ENCODE peak calls at places on chromosomes 1 and 21, in four cellular contexts. S is mammary epithelial cell, Q is IMR-90, P is neural progenitor cell. K is an unnamed sample.
A peak's percentile ranks its signal among the peaks of the same experiment; 100 is the strongest.

GRCh38 chr1:156422602-156423091 is 53.6 kb downstream of the RHBG start:
- DNase-seq in P (no peak), S (peak; percentile 48), Q (no peak), K (no peak)

GRCh38 chr21:44013380-44014088 is 1.4 kb downstream of the TRAPPC10 start:
- DNase-seq in P (no peak), Q (peak; percentile 4), S (peak; percentile 35), K (no peak)

GRCh38 chr21:45010860-45011259 is 63.5 kb upstream of the ADARB1 start:
- DNase-seq in S (no peak), Q (no peak), P (no peak), K (no peak)

GRCh38 chr1:199545780-199546179 is 481.7 kb upstream of the NR5A2 start:
- DNase-seq in S (peak; percentile 30), Q (no peak), P (peak; percentile 14), K (peak; percentile 55)

GRCh38 chr1:232463226-232463625 is 166.7 kb downstream of the SIPA1L2 start:
- DNase-seq in P (no peak), Q (peak; percentile 61), S (no peak), K (no peak)

GRCh38 chr1:85089203-85089602 is 40.9 kb upstream of the MCOLN3 start:
- DNase-seq in S (no peak), Q (no peak), P (no peak), K (no peak)

GRCh38 chr1:25779387-25779786 is 20.6 kb upstream of the SELENON start:
- DNase-seq in S (no peak), P (no peak), Q (no peak), K (no peak)

GRCh38 chr1:204791453-204792366 is 79.0 kb upstream of the NFASC start:
- DNase-seq in P (peak; percentile 89), S (peak; percentile 14), Q (peak; percentile 35), K (peak; percentile 94)

GRCh38 chr1:242546849-242547724 is 22.6 kb upstream of the PLD5 start:
- DNase-seq in Q (no peak), S (peak; percentile 39), P (no peak), K (no peak)

GRCh38 chr21:41716756-41717155 is 50.1 kb downstream of the RIPK4 start:
- DNase-seq in S (no peak), P (no peak), Q (no peak), K (no peak)

DNA sequence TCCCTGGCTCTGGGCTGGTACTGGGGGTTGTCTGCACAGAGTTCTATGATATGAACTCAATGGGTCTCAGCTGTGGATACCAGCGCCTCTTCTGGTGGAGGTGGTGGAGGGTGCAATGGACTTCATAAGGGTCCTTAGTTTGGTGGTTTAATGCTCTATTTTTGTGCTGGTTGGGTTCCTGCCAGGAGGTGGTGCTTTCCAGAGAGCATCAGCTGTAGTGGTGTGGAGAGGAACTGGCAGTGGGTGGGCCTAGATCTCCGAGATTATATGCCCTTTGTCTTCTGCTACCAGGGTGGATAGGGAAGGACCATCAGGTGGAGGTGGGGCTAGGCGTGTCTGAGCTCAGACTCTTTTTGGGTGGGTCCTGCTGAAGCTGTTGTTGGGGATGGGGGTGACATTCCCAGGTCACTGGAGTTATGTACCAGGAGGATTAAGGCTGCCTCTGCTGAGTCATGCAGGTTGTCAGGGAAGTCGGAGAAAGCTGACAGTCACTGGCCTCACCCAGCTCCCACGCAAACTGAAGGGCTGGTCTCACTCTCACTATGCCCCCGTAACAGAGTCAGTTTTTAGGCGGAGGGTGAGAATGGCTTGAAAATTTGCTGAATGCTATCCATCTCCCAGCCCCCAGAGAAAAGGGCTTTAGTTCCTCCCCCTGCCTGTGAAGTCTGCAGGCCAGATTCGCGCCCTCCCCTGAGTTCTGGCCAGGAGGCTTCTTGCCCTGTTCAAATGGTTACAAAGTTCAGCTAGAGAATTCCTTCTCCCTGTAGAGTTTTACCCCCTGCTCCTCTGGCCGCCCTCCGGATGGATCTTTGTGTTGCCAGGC is 902.9 kb downstream of the LTN1 start:
- DNase-seq in Q (no peak), S (no peak), P (peak; percentile 3), K (no peak)
- H3K27ac ChIP-seq in Q (no peak overlapping the region), S (no peak overlapping the region), P (no peak overlapping the region), K (no peak overlapping the region)

GRCh38 chr1:228020686-228021525 is 14.1 kb downstream of the WNT3A start:
- DNase-seq in Q (no peak), S (no peak), P (no peak), K (no peak)

GRCh38 chr1:228021526-228022030 is 14.8 kb downstream of the WNT3A start:
- DNase-seq in S (no peak), Q (peak; percentile 11), P (no peak), K (no peak)

GRCh38 chr1:228018961-228019721 is 12.3 kb downstream of the WNT3A start:
- DNase-seq in P (no peak), Q (no peak), S (no peak), K (no peak)

GRCh38 chr1:228022571-228023293 is 15.9 kb downstream of the WNT3A start:
- DNase-seq in S (no peak), Q (no peak), P (no peak), K (no peak)

DNA sequence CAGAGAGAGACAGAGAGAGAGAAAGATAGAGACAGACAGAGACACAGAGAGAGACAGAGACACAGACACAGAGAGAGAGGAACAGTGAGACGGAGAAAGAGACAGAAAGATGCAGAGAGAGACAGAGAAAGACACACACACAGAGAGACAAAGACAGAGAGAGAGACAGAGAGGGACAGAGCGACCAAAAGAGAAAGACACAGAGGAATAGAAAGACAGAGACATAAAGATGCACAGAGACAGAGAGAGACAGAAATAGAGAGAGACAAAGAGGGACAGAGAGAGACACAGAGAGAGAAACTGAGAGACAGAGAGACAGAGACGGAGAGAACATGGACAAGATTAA is 16.5 kb downstream of the WNT3A start:
- DNase-seq in P (no peak), S (no peak), Q (no peak), K (no peak)
- H4K20me1 ChIP-seq in P (no peaks in the 10 kb centered on the region), S (no peaks in the 10 kb centered on the region), Q (no peaks in the 10 kb centered on the region), K (no peaks in the 10 kb centered on the region)

DNA sequence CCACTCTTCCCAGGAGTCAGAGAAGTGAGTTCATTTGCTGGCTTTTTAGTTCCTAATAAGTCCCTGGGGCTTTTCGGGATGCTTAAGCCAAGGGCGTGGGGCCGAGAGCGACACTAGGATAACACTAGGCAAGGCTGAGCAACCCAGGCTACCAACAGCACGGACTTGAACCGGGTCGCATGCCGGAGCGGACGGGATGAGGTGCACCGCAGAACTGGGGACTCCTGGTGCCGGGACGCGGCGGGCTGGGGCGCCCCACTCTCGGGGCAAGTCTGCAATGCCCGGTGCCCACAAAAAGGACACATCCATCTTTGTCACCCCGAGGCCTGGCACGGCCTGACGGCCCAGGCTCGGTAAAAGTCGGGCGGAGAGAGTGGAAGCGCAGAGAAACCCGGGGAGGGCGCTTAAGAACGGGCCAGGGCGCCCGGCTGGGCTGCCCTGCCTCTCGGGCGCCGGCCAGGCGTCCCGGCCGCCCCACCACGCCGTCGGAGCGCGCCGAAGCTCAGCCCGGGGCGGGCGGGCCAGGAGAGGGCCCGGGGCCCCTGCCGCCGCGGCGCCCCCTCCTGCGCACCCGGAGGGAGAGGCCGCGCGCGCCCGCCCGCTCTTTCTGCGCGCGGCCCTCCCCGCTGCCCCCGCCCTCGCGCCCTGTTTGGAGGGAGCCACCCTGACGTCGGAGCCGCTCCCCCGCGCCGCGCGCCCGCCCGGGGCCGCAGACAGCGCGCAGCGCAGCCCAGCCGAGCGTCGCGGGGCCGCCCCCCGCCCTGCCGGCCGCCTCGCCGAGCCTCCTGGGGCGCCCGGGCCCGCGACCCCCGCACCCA is at the start of gene NBL1:
- DNase-seq in S (peak; percentile 57), Q (peak; percentile 54), P (peak; percentile 63), K (no peak)
- H3K27ac ChIP-seq in S (peak within 1 kb of the TSS; percentile 80), Q (peak within 1 kb of the TSS; percentile 71), P (no peak within 1 kb of the TSS), K (no peak within 1 kb of the TSS)

GRCh38 chr1:40042337-40042736 is 1.8 kb downstream of the CAP1 start:
- DNase-seq in S (peak; percentile 38), P (no peak), Q (peak; percentile 67), K (no peak)

GRCh38 chr1:40045766-40046165 is 5.2 kb downstream of the CAP1 start:
- DNase-seq in Q (no peak), P (no peak), S (no peak), K (no peak)

GRCh38 chr1:40045182-40045581 is 4.7 kb downstream of the CAP1 start:
- DNase-seq in P (no peak), S (peak; percentile 50), Q (peak; percentile 47), K (no peak)

GRCh38 chr1:40041466-40041838 is 923 bp downstream of the CAP1 start:
- DNase-seq in S (no peak), Q (no peak), P (peak; percentile 25), K (no peak)

GRCh38 chr1:40044065-40044575 is 3.6 kb downstream of the CAP1 start:
- DNase-seq in Q (no peak), P (no peak), S (no peak), K (peak; percentile 79)
- H4K20me1 ChIP-seq in Q (peaks cover 80% of the 10 kb centered on the region), P (peaks cover 49% of the 10 kb centered on the region), S (peaks cover 3% of the 10 kb centered on the region), K (peaks cover 4% of the 10 kb centered on the region)

GRCh38 chr1:17060129-17060868 is 6.5 kb upstream of the SDHB start:
- DNase-seq in S (no peak), P (no peak), Q (no peak), K (peak; percentile 56)
- H3K27ac ChIP-seq in S (no peak overlapping the region), P (no peak overlapping the region), Q (no peak overlapping the region), K (no peak overlapping the region)

GRCh38 chr1:100535264-100535663 is 2.7 kb upstream of the GPR88 start:
- DNase-seq in Q (no peak), S (no peak), P (no peak), K (no peak)
- H4K20me1 ChIP-seq in Q (no peaks in the 10 kb centered on the region), S (no peaks in the 10 kb centered on the region), P (no peaks in the 10 kb centered on the region), K (no peaks in the 10 kb centered on the region)